ENCODE peak calls at places on chromosome 1, in eight cellular contexts. One of them, this sample, is unnamed.

GRCh38 chr1:156129687-156130577 is 15.4 kb downstream of the LMNA start:
- DNase-seq in ELR: peak
- DNase-seq in central memory CD4-positive, alpha-beta T cell: peak
- DNase-seq in HFFc6: peak
- DNase-seq in KG1: peak
- DNase-seq in Calu3: peak
- DNase-seq in mesothelial cell of epicardium: peak
- DNase-seq in NCI-H526 treated with DMSO at 0.1 percent for 48 hours: peak
- DNase-seq in this sample: peak

GRCh38 chr1:2229921-2230700 is 2.0 kb downstream of the SKI start:
- DNase-seq in ELR: peak
- DNase-seq in central memory CD4-positive, alpha-beta T cell: no peak
- DNase-seq in HFFc6: peak
- DNase-seq in KG1: no peak
- DNase-seq in Calu3: peak
- DNase-seq in mesothelial cell of epicardium: no peak
- DNase-seq in NCI-H526 treated with DMSO at 0.1 percent for 48 hours: no peak
- DNase-seq in this sample: no peak

GRCh38 chr1:157992031-157992568 is 1.3 kb upstream of the KIRREL1 start:
- DNase-seq in ELR: peak
- DNase-seq in central memory CD4-positive, alpha-beta T cell: no peak
- DNase-seq in HFFc6: peak
- DNase-seq in KG1: peak
- DNase-seq in Calu3: peak
- DNase-seq in mesothelial cell of epicardium: peak
- DNase-seq in NCI-H526 treated with DMSO at 0.1 percent for 48 hours: peak
- DNase-seq in this sample: peak

GRCh38 chr1:159071970-159072582 is 4.5 kb downstream of the AIM2 start:
- DNase-seq in ELR: peak
- DNase-seq in central memory CD4-positive, alpha-beta T cell: peak
- DNase-seq in HFFc6: peak
- DNase-seq in KG1: peak
- DNase-seq in Calu3: peak
- DNase-seq in mesothelial cell of epicardium: no peak
- DNase-seq in NCI-H526 treated with DMSO at 0.1 percent for 48 hours: peak
- DNase-seq in this sample: peak

GRCh38 chr1:27672750-27673112 is 739 bp upstream of the IFI6 start:
- DNase-seq in ELR: peak
- DNase-seq in central memory CD4-positive, alpha-beta T cell: no peak
- DNase-seq in HFFc6: peak
- DNase-seq in KG1: no peak
- DNase-seq in Calu3: no peak
- DNase-seq in mesothelial cell of epicardium: no peak
- DNase-seq in NCI-H526 treated with DMSO at 0.1 percent for 48 hours: no peak
- DNase-seq in this sample: no peak

GRCh38 chr1:196278816-196279215 is 329.4 kb downstream of the KCNT2 start:
- DNase-seq in ELR: no peak
- DNase-seq in central memory CD4-positive, alpha-beta T cell: no peak
- DNase-seq in HFFc6: no peak
- DNase-seq in KG1: no peak
- DNase-seq in Calu3: no peak
- DNase-seq in mesothelial cell of epicardium: no peak
- DNase-seq in NCI-H526 treated with DMSO at 0.1 percent for 48 hours: no peak
- DNase-seq in this sample: no peak

GRCh38 chr1:61606448-61607312 is 118.3 kb downstream of the TM2D1 start:
- DNase-seq in ELR: no peak
- DNase-seq in central memory CD4-positive, alpha-beta T cell: no peak
- DNase-seq in HFFc6: no peak
- DNase-seq in KG1: no peak
- DNase-seq in Calu3: no peak
- DNase-seq in mesothelial cell of epicardium: no peak
- DNase-seq in NCI-H526 treated with DMSO at 0.1 percent for 48 hours: no peak
- DNase-seq in this sample: no peak

GRCh38 chr1:23868848-23869450 is 859 bp upstream of the FUCA1 start:
- DNase-seq in ELR: no peak
- DNase-seq in central memory CD4-positive, alpha-beta T cell: no peak
- DNase-seq in HFFc6: no peak
- DNase-seq in KG1: no peak
- DNase-seq in Calu3: no peak
- DNase-seq in mesothelial cell of epicardium: no peak
- DNase-seq in NCI-H526 treated with DMSO at 0.1 percent for 48 hours: no peak
- DNase-seq in this sample: no peak

GRCh38 chr1:53938136-53938830 is 7.2 kb downstream of the IFT25 start:
- DNase-seq in ELR: peak
- DNase-seq in central memory CD4-positive, alpha-beta T cell: no peak
- DNase-seq in HFFc6: peak
- DNase-seq in KG1: no peak
- DNase-seq in Calu3: no peak
- DNase-seq in mesothelial cell of epicardium: no peak
- DNase-seq in NCI-H526 treated with DMSO at 0.1 percent for 48 hours: no peak
- DNase-seq in this sample: no peak